ENCODE peak calls at places on chromosomes 13 and 19, in seven cellular contexts. One of them, this sample, is unnamed.

GRCh38 chr19:17333611-17334413 is 843 bp downstream of the ANO8 start:
- DNase-seq in MM.1S: peak; percentile 43
- DNase-seq in trophoblast cell: peak; percentile 15
- DNase-seq in fibroblast of lung: peak; percentile 85
- DNase-seq in mesenchymal stem cell: peak; percentile 88
- DNase-seq in mammary epithelial cell: peak; percentile 80
- DNase-seq in IMR-90: peak; percentile 80
- DNase-seq in this sample: peak; percentile 47

GRCh38 chr13:95457294-95457693 is 95.2 kb upstream of the CLDN10 start:
- DNase-seq in MM.1S: peak; percentile 98
- DNase-seq in trophoblast cell: no peak
- DNase-seq in fibroblast of lung: no peak
- DNase-seq in mesenchymal stem cell: peak; percentile 12
- DNase-seq in mammary epithelial cell: peak; percentile 11
- DNase-seq in IMR-90: peak; percentile 10
- DNase-seq in this sample: no peak

GRCh38 chr13:68185767-68186166 is 955.6 kb upstream of the PCDH9 start:
- DNase-seq in MM.1S: peak; percentile 46
- DNase-seq in trophoblast cell: no peak
- DNase-seq in fibroblast of lung: no peak
- DNase-seq in mesenchymal stem cell: no peak
- DNase-seq in mammary epithelial cell: no peak
- DNase-seq in IMR-90: no peak
- DNase-seq in this sample: no peak

GRCh38 chr13:20860844-20861243 is 41.7 kb downstream of the XPO4 start:
- DNase-seq in MM.1S: no peak
- DNase-seq in trophoblast cell: peak; percentile 37
- DNase-seq in fibroblast of lung: no peak
- DNase-seq in mesenchymal stem cell: no peak
- DNase-seq in mammary epithelial cell: no peak
- DNase-seq in IMR-90: no peak
- DNase-seq in this sample: no peak

GRCh38 chr19:34432797-34433196 is 4.6 kb downstream of the UBA2 start:
- DNase-seq in MM.1S: no peak
- DNase-seq in trophoblast cell: no peak
- DNase-seq in fibroblast of lung: no peak
- DNase-seq in mesenchymal stem cell: peak; percentile 52
- DNase-seq in mammary epithelial cell: no peak
- DNase-seq in IMR-90: no peak
- DNase-seq in this sample: no peak

GRCh38 chr13:43009506-43009905 is 13.9 kb upstream of the DNAJC15 start:
- DNase-seq in MM.1S: no peak
- DNase-seq in trophoblast cell: peak; percentile 63
- DNase-seq in fibroblast of lung: peak; percentile 25
- DNase-seq in mesenchymal stem cell: no peak
- DNase-seq in mammary epithelial cell: no peak
- DNase-seq in IMR-90: peak; percentile 60
- DNase-seq in this sample: no peak

GRCh38 chr19:11563530-11563929 is 4.5 kb upstream of the ELOF1 start:
- DNase-seq in MM.1S: no peak
- DNase-seq in trophoblast cell: no peak
- DNase-seq in fibroblast of lung: no peak
- DNase-seq in mesenchymal stem cell: no peak
- DNase-seq in mammary epithelial cell: no peak
- DNase-seq in IMR-90: no peak
- DNase-seq in this sample: no peak

GRCh38 chr13:34731486-34731885 is 210.6 kb upstream of the NBEA start:
- DNase-seq in MM.1S: no peak
- DNase-seq in trophoblast cell: no peak
- DNase-seq in fibroblast of lung: peak; percentile 16
- DNase-seq in mesenchymal stem cell: peak; percentile 10
- DNase-seq in mammary epithelial cell: peak; percentile 51
- DNase-seq in IMR-90: no peak
- DNase-seq in this sample: no peak

GRCh38 chr13:27406178-27406939 is 18.1 kb upstream of the GTF3A start:
- DNase-seq in MM.1S: peak; percentile 55
- DNase-seq in trophoblast cell: peak; percentile 43
- DNase-seq in fibroblast of lung: peak; percentile 43
- DNase-seq in mesenchymal stem cell: peak; percentile 55
- DNase-seq in mammary epithelial cell: peak; percentile 35
- DNase-seq in IMR-90: peak; percentile 49
- DNase-seq in this sample: peak; percentile 68

GRCh38 chr13:89393758-89394157 is 1722.6 kb downstream of the SLITRK5 start:
- DNase-seq in MM.1S: no peak
- DNase-seq in trophoblast cell: no peak
- DNase-seq in fibroblast of lung: no peak
- DNase-seq in mesenchymal stem cell: no peak
- DNase-seq in mammary epithelial cell: no peak
- DNase-seq in IMR-90: no peak
- DNase-seq in this sample: no peak
- H2AFZ ChIP-seq in MM.1S: no peak overlapping the region
- H2AFZ ChIP-seq in trophoblast cell: no peak overlapping the region
- H2AFZ ChIP-seq in fibroblast of lung: no peak overlapping the region
- H2AFZ ChIP-seq in mesenchymal stem cell: no peak overlapping the region
- H2AFZ ChIP-seq in mammary epithelial cell: peak overlapping the region; percentile 53
- H2AFZ ChIP-seq in IMR-90: no peak overlapping the region
- H2AFZ ChIP-seq in this sample: no peak overlapping the region

GRCh38 chr19:38666662-38667448 is 19.4 kb downstream of the ACTN4 start:
- DNase-seq in MM.1S: no peak
- DNase-seq in trophoblast cell: no peak
- DNase-seq in fibroblast of lung: peak; percentile 91
- DNase-seq in mesenchymal stem cell: peak; percentile 95
- DNase-seq in mammary epithelial cell: peak; percentile 74
- DNase-seq in IMR-90: peak; percentile 81
- DNase-seq in this sample: peak; percentile 48

GRCh38 chr19:38665950-38666661 is 18.7 kb downstream of the ACTN4 start:
- DNase-seq in MM.1S: no peak
- DNase-seq in trophoblast cell: peak; percentile 48
- DNase-seq in fibroblast of lung: peak; percentile 79
- DNase-seq in mesenchymal stem cell: peak; percentile 71
- DNase-seq in mammary epithelial cell: no peak
- DNase-seq in IMR-90: peak; percentile 51
- DNase-seq in this sample: no peak

GRCh38 chr19:38663957-38664502 is 16.6 kb downstream of the ACTN4 start:
- DNase-seq in MM.1S: no peak
- DNase-seq in trophoblast cell: no peak
- DNase-seq in fibroblast of lung: no peak
- DNase-seq in mesenchymal stem cell: no peak
- DNase-seq in mammary epithelial cell: no peak
- DNase-seq in IMR-90: no peak
- DNase-seq in this sample: no peak

GRCh38 chr19:38664503-38665211 is 17.2 kb downstream of the ACTN4 start:
- DNase-seq in MM.1S: no peak
- DNase-seq in trophoblast cell: no peak
- DNase-seq in fibroblast of lung: no peak
- DNase-seq in mesenchymal stem cell: no peak
- DNase-seq in mammary epithelial cell: no peak
- DNase-seq in IMR-90: no peak
- DNase-seq in this sample: peak; percentile 37

GRCh38 chr19:38665219-38665931 is 17.9 kb downstream of the ACTN4 start:
- DNase-seq in MM.1S: no peak
- DNase-seq in trophoblast cell: no peak
- DNase-seq in fibroblast of lung: no peak
- DNase-seq in mesenchymal stem cell: no peak
- DNase-seq in mammary epithelial cell: no peak
- DNase-seq in IMR-90: no peak
- DNase-seq in this sample: no peak
- H3K4me1 ChIP-seq in MM.1S: peaks cover 8% of the 10 kb centered on the region
- H3K4me1 ChIP-seq in trophoblast cell: peaks cover 76% of the 10 kb centered on the region
- H3K4me1 ChIP-seq in fibroblast of lung: peaks cover 56% of the 10 kb centered on the region
- H3K4me1 ChIP-seq in mesenchymal stem cell: peaks cover 68% of the 10 kb centered on the region
- H3K4me1 ChIP-seq in mammary epithelial cell: peaks cover 98% of the 10 kb centered on the region
- H3K4me1 ChIP-seq in IMR-90: peaks cover 64% of the 10 kb centered on the region
- H3K4me1 ChIP-seq in this sample: peaks cover 46% of the 10 kb centered on the region

DNA sequence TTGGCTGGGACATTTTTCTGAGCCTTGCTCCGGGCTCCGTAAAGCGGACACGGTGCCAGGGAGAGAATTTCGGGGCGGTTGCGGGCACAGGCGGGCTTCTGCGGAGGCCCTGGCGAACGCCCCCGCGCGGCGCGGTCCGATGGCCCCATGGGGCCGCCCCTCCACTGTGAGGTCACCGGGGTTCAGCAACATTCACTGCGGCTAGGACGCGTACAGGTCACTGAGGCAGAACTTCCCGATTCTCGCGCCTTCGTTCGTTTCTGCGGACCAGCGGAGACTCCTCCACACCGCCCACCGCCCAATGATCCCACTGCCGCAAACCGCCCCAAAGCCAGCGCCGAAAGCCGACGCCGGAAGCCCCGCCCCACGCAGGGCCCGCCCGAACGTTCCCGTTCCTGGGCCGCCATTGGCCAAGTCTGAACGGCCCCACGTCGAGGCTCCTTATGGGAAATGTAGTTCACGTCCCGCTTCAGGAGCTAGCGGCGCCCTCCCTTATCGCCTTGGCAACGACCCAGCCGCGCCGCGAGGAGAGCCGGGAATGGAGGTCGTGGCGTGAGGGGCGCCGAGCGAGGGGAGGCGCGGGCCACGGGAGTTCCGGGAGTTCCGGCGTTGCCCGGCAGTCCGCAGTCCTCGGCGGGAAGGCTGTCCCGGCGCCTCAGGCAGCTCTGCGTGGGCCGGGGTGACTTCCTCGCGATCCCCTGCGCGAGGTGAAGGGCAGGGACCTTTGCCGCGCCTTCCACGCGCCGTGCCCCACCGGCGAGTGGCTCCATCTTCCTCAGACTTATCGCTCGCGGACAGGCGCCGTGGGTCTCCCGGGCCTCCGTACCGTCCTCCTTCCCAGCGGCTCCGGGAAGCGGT is at the start of gene ZNF584:
- DNase-seq in MM.1S: peak; percentile 93
- DNase-seq in trophoblast cell: peak; percentile 93
- DNase-seq in fibroblast of lung: peak; percentile 93
- DNase-seq in mesenchymal stem cell: peak; percentile 95
- DNase-seq in mammary epithelial cell: peak; percentile 89
- DNase-seq in IMR-90: peak; percentile 93
- DNase-seq in this sample: peak; percentile 97
- H2AFZ ChIP-seq in MM.1S: peak within 1 kb of the TSS; percentile 97
- H2AFZ ChIP-seq in trophoblast cell: peak within 1 kb of the TSS; percentile 94
- H2AFZ ChIP-seq in fibroblast of lung: peak within 1 kb of the TSS; percentile 98
- H2AFZ ChIP-seq in mesenchymal stem cell: peak within 1 kb of the TSS; percentile 98
- H2AFZ ChIP-seq in mammary epithelial cell: peak within 1 kb of the TSS; percentile 94
- H2AFZ ChIP-seq in IMR-90: peak within 1 kb of the TSS; percentile 91
- H2AFZ ChIP-seq in this sample: peak within 1 kb of the TSS; percentile 63

GRCh38 chr19:50908311-50908710 is 2.9 kb downstream of the KLK4 start:
- DNase-seq in MM.1S: no peak
- DNase-seq in trophoblast cell: no peak
- DNase-seq in fibroblast of lung: no peak
- DNase-seq in mesenchymal stem cell: no peak
- DNase-seq in mammary epithelial cell: no peak
- DNase-seq in IMR-90: no peak
- DNase-seq in this sample: no peak

GRCh38 chr19:50909240-50910070 is 1.7 kb downstream of the KLK4 start:
- DNase-seq in MM.1S: no peak
- DNase-seq in trophoblast cell: no peak
- DNase-seq in fibroblast of lung: no peak
- DNase-seq in mesenchymal stem cell: no peak
- DNase-seq in mammary epithelial cell: peak; percentile 39
- DNase-seq in IMR-90: no peak
- DNase-seq in this sample: peak; percentile 52

GRCh38 chr19:50902640-50903039 is 8.6 kb downstream of the KLK4 start:
- DNase-seq in MM.1S: no peak
- DNase-seq in trophoblast cell: no peak
- DNase-seq in fibroblast of lung: no peak
- DNase-seq in mesenchymal stem cell: no peak
- DNase-seq in mammary epithelial cell: no peak
- DNase-seq in IMR-90: no peak
- DNase-seq in this sample: no peak

GRCh38 chr19:50910722-50911121 is 473 bp downstream of the KLK4 start:
- DNase-seq in MM.1S: no peak
- DNase-seq in trophoblast cell: no peak
- DNase-seq in fibroblast of lung: no peak
- DNase-seq in mesenchymal stem cell: no peak
- DNase-seq in mammary epithelial cell: no peak
- DNase-seq in IMR-90: no peak
- DNase-seq in this sample: no peak

DNA sequence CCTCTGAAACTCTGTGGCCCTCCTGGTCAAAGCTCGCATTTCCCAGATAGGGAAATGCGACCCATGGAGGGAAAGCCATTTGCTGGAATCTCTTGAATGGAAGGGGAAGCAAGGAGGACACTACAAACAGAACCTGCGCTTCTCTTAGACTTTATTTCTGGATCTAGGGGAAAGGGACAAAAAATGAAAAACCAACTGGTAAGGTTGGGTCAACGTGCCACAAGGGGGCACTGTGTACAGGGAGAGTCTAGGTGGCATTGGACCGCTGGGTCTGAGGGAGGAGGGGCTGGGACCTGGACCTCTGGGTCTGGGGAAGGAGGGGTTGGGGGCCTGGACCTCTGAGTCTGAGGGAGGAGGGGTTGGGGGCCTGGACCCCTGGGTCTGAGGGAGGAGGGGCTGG is 5.0 kb downstream of the KLK4 start:
- DNase-seq in MM.1S: no peak
- DNase-seq in trophoblast cell: peak; percentile 9
- DNase-seq in fibroblast of lung: no peak
- DNase-seq in mesenchymal stem cell: no peak
- DNase-seq in mammary epithelial cell: no peak
- DNase-seq in IMR-90: no peak
- DNase-seq in this sample: peak; percentile 33
- H3K4me1 ChIP-seq in MM.1S: no peaks in the 10 kb centered on the region
- H3K4me1 ChIP-seq in trophoblast cell: no peaks in the 10 kb centered on the region
- H3K4me1 ChIP-seq in fibroblast of lung: no peaks in the 10 kb centered on the region
- H3K4me1 ChIP-seq in mesenchymal stem cell: no peaks in the 10 kb centered on the region
- H3K4me1 ChIP-seq in mammary epithelial cell: peaks cover 4% of the 10 kb centered on the region
- H3K4me1 ChIP-seq in IMR-90: no peaks in the 10 kb centered on the region
- H3K4me1 ChIP-seq in this sample: no peaks in the 10 kb centered on the region

DNA sequence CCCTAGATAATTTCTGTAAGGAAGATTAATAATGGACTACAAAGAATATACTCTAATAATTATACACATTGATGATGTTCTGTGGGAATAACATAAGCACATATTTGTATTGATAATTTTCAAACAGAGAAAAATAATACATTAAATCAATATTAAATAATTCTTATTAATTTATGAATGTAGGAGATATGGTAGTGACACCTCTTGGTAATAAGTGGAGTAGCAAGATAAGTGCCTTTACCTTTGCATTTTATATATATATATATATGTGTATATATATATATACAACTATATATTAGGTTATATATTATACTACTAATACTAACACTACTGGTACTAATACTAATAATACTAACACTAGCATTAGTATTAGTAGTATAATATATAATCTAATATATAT is 905.8 kb downstream of the SLITRK1 start:
- DNase-seq in MM.1S: no peak
- DNase-seq in trophoblast cell: no peak
- DNase-seq in fibroblast of lung: no peak
- DNase-seq in mesenchymal stem cell: no peak
- DNase-seq in mammary epithelial cell: no peak
- DNase-seq in IMR-90: peak; percentile 1
- DNase-seq in this sample: no peak
- H2AFZ ChIP-seq in MM.1S: no peak overlapping the region
- H2AFZ ChIP-seq in trophoblast cell: no peak overlapping the region
- H2AFZ ChIP-seq in fibroblast of lung: no peak overlapping the region
- H2AFZ ChIP-seq in mesenchymal stem cell: no peak overlapping the region
- H2AFZ ChIP-seq in mammary epithelial cell: no peak overlapping the region
- H2AFZ ChIP-seq in IMR-90: no peak overlapping the region
- H2AFZ ChIP-seq in this sample: no peak overlapping the region

GRCh38 chr19:10289836-10290438 is at the start of gene ICAM5:
- DNase-seq in MM.1S: no peak
- DNase-seq in trophoblast cell: peak; percentile 26
- DNase-seq in fibroblast of lung: no peak
- DNase-seq in mesenchymal stem cell: no peak
- DNase-seq in mammary epithelial cell: no peak
- DNase-seq in IMR-90: peak; percentile 42
- DNase-seq in this sample: peak; percentile 29
- H3K4me1 ChIP-seq in MM.1S: peaks cover 32% of the 10 kb centered on the region
- H3K4me1 ChIP-seq in trophoblast cell: peaks cover 17% of the 10 kb centered on the region
- H3K4me1 ChIP-seq in fibroblast of lung: peaks cover 10% of the 10 kb centered on the region
- H3K4me1 ChIP-seq in mesenchymal stem cell: peaks cover 56% of the 10 kb centered on the region
- H3K4me1 ChIP-seq in mammary epithelial cell: peaks cover 52% of the 10 kb centered on the region
- H3K4me1 ChIP-seq in IMR-90: peaks cover 24% of the 10 kb centered on the region
- H3K4me1 ChIP-seq in this sample: peaks cover 72% of the 10 kb centered on the region